ENCODE peak calls at places on chromosomes 2 and 18, in nine cellular contexts. B, S, F, C, J, I, Z, H and D are unnamed samples.

GRCh38 chr2:131641414-131642206 is 113.9 kb downstream of the CCDC74A start:
- DNase-seq in H (no peak), C (no peak), I (peak), B (no peak), J (no peak), F (no peak), S (no peak), Z (peak), D (no peak)

GRCh38 chr2:71759056-71759455 is 305.7 kb downstream of the DYSF start:
- DNase-seq in H (no peak), J (no peak), B (no peak), S (no peak), F (no peak), I (no peak), C (no peak), Z (no peak), D (no peak)

GRCh38 chr2:226701052-226701451 is 98.6 kb downstream of the IRS1 start:
- DNase-seq in I (no peak), C (no peak), S (no peak), B (no peak), F (no peak), H (no peak), J (peak), Z (peak), D (no peak)

GRCh38 chr18:5546660-5547059 is 2.9 kb upstream of the EPB41L3 start:
- DNase-seq in J (peak), I (peak), H (no peak), Z (peak), B (no peak), S (no peak), F (no peak), C (no peak), D (peak)

GRCh38 chr2:73925033-73925704 is 1.5 kb upstream of the DGUOK start:
- DNase-seq in H (no peak), I (no peak), C (peak), B (no peak), S (no peak), Z (no peak), F (peak), J (no peak), D (no peak)

GRCh38 chr2:112021781-112022231 is 33.3 kb upstream of the TMEM87B start:
- DNase-seq in S (no peak), Z (peak), I (peak), H (no peak), C (no peak), B (no peak), F (no peak), J (no peak), D (no peak)

GRCh38 chr2:168210898-168211570 is 36.4 kb downstream of the STK39 start:
- DNase-seq in H (no peak), C (no peak), Z (peak), J (peak), F (peak), S (no peak), B (no peak), I (no peak), D (no peak)

GRCh38 chr2:157246212-157247067 is 11.1 kb upstream of the GALNT5 start:
- DNase-seq in I (no peak), F (peak), C (no peak), H (peak), J (peak), B (no peak), Z (peak), S (no peak), D (no peak)

GRCh38 chr18:78789850-78790249 is 189.8 kb upstream of the SALL3 start:
- DNase-seq in J (no peak), B (no peak), I (no peak), C (no peak), S (no peak), Z (no peak), F (no peak), H (no peak), D (no peak)

GRCh38 chr2:230889911-230890601 is 25.3 kb downstream of the ITM2C start:
- DNase-seq in I (no peak), J (no peak), C (no peak), Z (no peak), F (no peak), S (no peak), H (no peak), B (no peak), D (no peak)